ENCODE peak calls at places on chromosomes 5 and 9, in five cellular contexts. O is H9, W is IMR-90, T is neuronal stem cell, E is mesenchymal stem cell. H is an unnamed sample.

GRCh38 chr5:53381-54174 is 38.4 kb upstream of the PLEKHG4B start:
- DNase-seq in T (peak), O (peak), W (peak), E (peak), H (no peak)

GRCh38 chr5:176793343-176793699 is 17.0 kb upstream of the UNC5A start:
- DNase-seq in O (peak), E (no peak), W (no peak), T (no peak), H (no peak)

GRCh38 chr5:34410411-34411139 is 245.6 kb upstream of the RAI14 start:
- DNase-seq in E (no peak), W (no peak), O (peak), T (no peak), H (peak)

GRCh38 chr9:80061940-80062339 is 490.2 kb downstream of the TLE4 start:
- DNase-seq in E (peak), T (no peak), W (peak), O (no peak), H (peak)

GRCh38 chr9:127862075-127863011 is 7.9 kb upstream of the ENG start:
- DNase-seq in T (no peak), W (no peak), O (no peak), E (peak), H (no peak)

GRCh38 chr9:89218040-89218928 is 39.7 kb upstream of the SHC3 start:
- DNase-seq in O (no peak), E (peak), T (peak), W (no peak), H (peak)

GRCh38 chr5:178113841-178114324 is 551 bp downstream of the N4BP3 start:
- DNase-seq in O (no peak), W (no peak), E (no peak), T (no peak), H (no peak)

GRCh38 chr9:130150779-130151381 is 21.3 kb upstream of the NCS1 start:
- DNase-seq in T (no peak), O (no peak), E (peak), W (peak), H (peak)

GRCh38 chr5:10707198-10708187 is 53.5 kb downstream of the DAP start:
- DNase-seq in W (peak), E (no peak), T (no peak), O (no peak), H (peak)

GRCh38 chr9:37953775-37954437 is 50.0 kb upstream of the SLC25A51 start:
- DNase-seq in O (no peak), E (peak), W (peak), T (no peak), H (peak)

GRCh38 chr5:179137643-179138567 is 77.7 kb downstream of the ZNF354C start:
- DNase-seq in O (no peak), W (no peak), E (no peak), T (no peak), H (no peak)

GRCh38 chr5:147140558-147140957 is 94.3 kb upstream of the STK32A start:
- DNase-seq in E (no peak), T (no peak), W (no peak), O (no peak), H (no peak)

GRCh38 chr5:153619706-153620105 is 129.2 kb downstream of the GRIA1 start:
- DNase-seq in O (no peak), W (peak), E (peak), T (no peak), H (no peak)

GRCh38 chr5:58156977-58157701 is 302.7 kb downstream of the PLK2 start:
- DNase-seq in W (peak), T (peak), E (peak), O (no peak), H (peak)

GRCh38 chr5:133877351-133878235 is 90.8 kb downstream of the C5orf15 start:
- DNase-seq in E (no peak), T (no peak), W (no peak), O (peak), H (no peak)

GRCh38 chr9:79073201-79073600 is 498.6 kb upstream of the TLE4 start:
- DNase-seq in T (no peak), O (no peak), E (no peak), W (no peak), H (peak)

GRCh38 chr5:95272530-95272929 is 12.4 kb downstream of the MCTP1 start:
- DNase-seq in W (no peak), E (no peak), O (no peak), T (no peak), H (no peak)

GRCh38 chr9:89814340-89815040 is 209.7 kb downstream of the GADD45G start:
- DNase-seq in E (peak), W (peak), T (no peak), O (no peak), H (peak)

GRCh38 chr9:126690431-126691051 is 76.8 kb downstream of the LMX1B start:
- DNase-seq in T (no peak), O (peak), E (peak), W (no peak), H (peak)

GRCh38 chr9:129318121-129319075 is 140.3 kb upstream of the IER5L start:
- DNase-seq in T (no peak), W (no peak), O (peak), E (peak), H (peak)

GRCh38 chr5:16505904-16506303 is 40.3 kb upstream of the ZNF622 start:
- DNase-seq in E (no peak), T (no peak), O (no peak), W (no peak), H (no peak)

GRCh38 chr5:16504571-16504970 is 39.0 kb upstream of the ZNF622 start:
- DNase-seq in W (no peak), O (no peak), T (no peak), E (no peak), H (no peak)

GRCh38 chr5:16502866-16503265 is 37.3 kb upstream of the ZNF622 start:
- DNase-seq in E (peak), W (peak), T (no peak), O (no peak), H (no peak)

GRCh38 chr5:16507716-16508115 is 42.1 kb upstream of the ZNF622 start:
- DNase-seq in E (no peak), T (no peak), W (no peak), O (no peak), H (no peak)

GRCh38 chr5:16505140-16505891 is 39.7 kb upstream of the ZNF622 start:
- DNase-seq in W (no peak), T (no peak), E (no peak), O (no peak), H (no peak)
- H4K91ac ChIP-seq in W (no peak), T (no peak), E (no peak), O (no peak), H (no peak)

DNA sequence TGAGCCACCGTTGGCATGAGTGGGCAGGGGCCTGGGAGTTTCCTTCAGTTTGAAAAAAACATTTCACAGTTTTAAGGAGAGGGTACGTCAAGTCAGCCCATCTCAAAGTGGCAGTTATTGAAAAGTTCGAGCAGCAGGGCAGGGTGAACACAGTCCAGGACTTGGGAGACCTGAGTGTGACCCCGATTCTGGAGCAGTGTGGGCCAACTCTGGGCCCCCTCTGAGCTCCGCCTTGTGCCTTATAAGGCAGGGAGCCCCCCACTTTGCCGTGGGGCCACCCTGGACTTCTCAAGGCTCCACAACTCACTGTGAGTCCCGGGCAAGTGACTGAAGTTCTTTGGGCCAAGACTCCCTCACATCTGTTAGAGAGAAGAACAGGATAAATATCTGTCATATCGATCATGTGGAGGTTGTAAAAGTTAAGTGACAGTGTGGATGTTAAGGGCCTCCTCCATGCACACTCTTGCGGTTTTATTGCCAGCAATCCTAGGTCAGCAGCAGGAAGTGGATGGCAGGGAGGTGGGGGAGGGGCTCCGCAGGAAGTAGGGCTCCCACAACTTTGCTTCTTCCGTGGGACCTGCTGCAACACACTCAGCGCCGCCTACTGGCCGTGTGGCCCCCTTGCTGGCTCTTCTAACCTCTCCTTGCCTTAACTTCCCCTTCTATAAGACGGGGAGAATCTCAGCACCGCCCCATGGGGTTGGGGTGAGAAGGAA is 38.4 kb downstream of the HRH2 start:
- DNase-seq in O (peak), T (peak), W (no peak), E (peak), H (no peak)
- H2AK5ac ChIP-seq in O (no peak), T (peak), W (no peak), E (no peak), H (no peak)

GRCh38 chr5:108686676-108687075 is 61.0 kb upstream of the FER start:
- DNase-seq in E (no peak), W (no peak), O (no peak), T (no peak), H (no peak)

DNA sequence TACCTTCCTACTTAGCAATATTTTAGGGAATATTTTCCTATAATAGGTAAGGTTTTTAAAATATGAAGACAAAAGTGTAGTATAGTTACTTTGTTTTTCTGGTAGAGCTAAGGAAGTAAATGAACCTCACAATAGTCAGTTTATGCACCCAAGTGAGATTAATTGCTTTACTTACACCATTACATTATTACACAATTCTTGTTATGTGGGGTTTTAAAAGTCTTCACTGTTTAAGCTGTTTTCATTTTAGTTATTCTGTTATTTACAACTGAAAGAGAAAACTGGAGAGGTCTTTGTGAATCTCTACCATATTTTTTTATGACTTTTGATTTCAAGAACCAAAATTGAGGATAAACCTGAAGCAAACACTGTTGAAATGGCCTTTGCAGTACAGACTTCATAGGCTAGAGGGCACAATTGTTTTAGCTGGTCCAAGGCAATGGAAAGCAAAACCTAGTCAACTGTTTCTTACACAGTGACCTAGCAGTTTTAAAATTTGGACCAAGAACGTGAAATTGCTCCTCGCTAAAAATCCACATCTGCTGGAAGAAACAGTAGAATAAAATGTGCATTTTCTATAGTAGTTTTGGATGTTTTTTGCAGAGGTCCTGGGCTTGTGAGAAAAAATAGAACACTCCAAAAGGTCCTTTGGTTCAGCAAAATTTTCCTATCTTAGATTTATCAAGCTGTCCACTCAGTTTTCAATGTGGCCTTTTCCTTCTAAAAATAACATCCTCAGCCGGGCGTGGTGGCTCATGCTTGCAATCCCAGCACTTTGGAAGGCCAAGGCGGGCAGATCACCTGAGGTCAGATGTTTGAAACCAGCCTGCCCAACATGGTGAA is 66.4 kb upstream of the FER start:
- DNase-seq in W (peak), O (no peak), E (peak), T (peak), H (peak)
- H3K9ac ChIP-seq in W (no peak), O (no peak), E (peak), T (no peak), H (no peak)

GRCh38 chr5:173627271-173627670 is 10.8 kb upstream of the BOD1 start:
- DNase-seq in O (no peak), T (no peak), W (no peak), E (no peak), H (no peak)

GRCh38 chr5:173626501-173626812 is 10.0 kb upstream of the BOD1 start:
- DNase-seq in E (no peak), O (no peak), T (no peak), W (no peak), H (peak)

GRCh38 chr5:173624276-173624675 is 7.8 kb upstream of the BOD1 start:
- DNase-seq in T (no peak), E (no peak), O (no peak), W (peak), H (no peak)

GRCh38 chr5:173625261-173625660 is 8.8 kb upstream of the BOD1 start:
- DNase-seq in E (no peak), O (no peak), T (no peak), W (no peak), H (no peak)

GRCh38 chr5:173625686-173626500 is 9.4 kb upstream of the BOD1 start:
- DNase-seq in E (no peak), W (no peak), O (no peak), T (no peak), H (no peak)
- H4K91ac ChIP-seq in E (no peak), W (no peak), O (no peak), T (no peak), H (peak)

GRCh38 chr9:35097573-35097972 is 1.2 kb upstream of the PIGO start:
- DNase-seq in T (no peak), E (no peak), O (no peak), W (no peak), H (no peak)

GRCh38 chr9:35095175-35095574 is 1.2 kb downstream of the PIGO start:
- DNase-seq in E (no peak), T (no peak), O (no peak), W (no peak), H (no peak)

GRCh38 chr9:35091536-35091935 is 4.9 kb downstream of the PIGO start:
- DNase-seq in T (no peak), E (no peak), O (no peak), W (no peak), H (no peak)

DNA sequence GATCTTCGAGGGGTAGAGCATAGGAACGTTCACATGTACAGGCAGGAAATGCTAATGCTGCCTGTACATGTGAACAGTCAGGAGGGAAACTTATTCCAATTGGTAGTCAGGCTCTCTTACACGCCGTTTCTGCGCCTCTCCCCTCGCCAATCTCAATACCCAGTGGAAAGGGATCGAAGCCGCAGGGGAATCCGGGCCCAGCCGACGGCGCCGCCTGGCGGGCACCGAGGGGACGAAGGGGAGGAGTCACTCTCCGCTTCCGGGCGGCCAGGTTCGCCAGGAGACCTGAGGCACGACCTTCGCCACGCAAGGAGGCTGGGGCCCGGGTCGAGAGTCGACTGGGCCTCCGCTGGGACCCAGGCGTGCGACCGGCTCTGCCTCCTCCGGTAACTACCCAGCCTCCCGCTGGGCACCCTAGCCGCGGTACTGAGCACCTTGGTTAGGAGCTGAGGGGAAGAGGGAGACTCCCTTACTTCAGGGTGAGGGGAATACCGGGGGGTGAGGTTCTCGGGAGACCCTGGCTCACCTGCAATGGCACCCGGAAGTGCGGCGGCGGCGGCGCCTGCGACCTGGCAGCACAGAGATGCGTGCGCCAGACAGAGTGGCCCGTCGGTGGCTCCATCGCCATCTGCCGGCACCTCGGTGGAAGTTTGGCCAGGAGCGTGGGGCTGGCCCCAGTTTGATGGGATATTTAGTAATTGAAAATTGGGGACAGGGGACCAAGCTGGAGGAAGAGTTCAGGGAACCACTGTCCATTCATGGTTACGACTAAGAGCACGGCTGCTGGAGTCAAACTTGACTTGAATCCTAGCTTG is at the start of gene PIGO:
- DNase-seq in T (peak), E (peak), O (peak), W (peak), H (peak)
- H2AK5ac ChIP-seq in T (no peak), E (peak), O (no peak), W (peak), H (peak)

H was measured in trophoblast cell.